ENCODE peak calls at places on chromosomes 3 and 15, in ten cellular contexts. X, V, S, A, Y, Q, M, J, B and N are unnamed samples.

GRCh38 chr3:49647741-49648140 is 26.4 kb upstream of the APEH start:
- DNase-seq in Y (no peak), J (no peak), Q (no peak), X (no peak), B (no peak), A (no peak), M (no peak), S (peak; percentile 11), V (no peak), N (no peak)

GRCh38 chr15:48411971-48412591 is 80.9 kb downstream of the DUT start:
- DNase-seq in J (no peak), B (no peak), X (no peak), Q (no peak), Y (peak; percentile 37), A (no peak), S (peak; percentile 74), M (no peak), V (no peak), N (no peak)

GRCh38 chr3:66762888-66763287 is 235.2 kb upstream of the KBTBD8 start:
- DNase-seq in Y (no peak), S (no peak), V (no peak), M (no peak), A (no peak), J (no peak), B (no peak), X (no peak), Q (no peak), N (no peak)

GRCh38 chr15:57516327-57517026 is 75.2 kb upstream of the MYZAP start:
- DNase-seq in B (no peak), Y (no peak), S (no peak), Q (no peak), V (no peak), X (no peak), A (no peak), M (no peak), J (no peak), N (no peak)

GRCh38 chr3:184489457-184489856 is 72.1 kb upstream of the EPHB3 start:
- DNase-seq in M (no peak), Y (no peak), V (no peak), X (no peak), B (no peak), A (no peak), S (no peak), J (no peak), Q (no peak), N (no peak)

GRCh38 chr15:58441376-58442070 is 9.7 kb downstream of the LIPC start:
- DNase-seq in X (no peak), A (peak; percentile 61), Q (no peak), B (no peak), Y (peak; percentile 66), M (no peak), J (no peak), S (peak; percentile 53), V (no peak), N (no peak)

GRCh38 chr15:55917881-55918296 is 75.5 kb downstream of the NEDD4 start:
- DNase-seq in X (no peak), V (no peak), Q (no peak), B (no peak), M (no peak), Y (peak; percentile 95), A (peak; percentile 84), J (peak; percentile 13), S (peak; percentile 90), N (no peak)

GRCh38 chr3:130850044-130850797 is 43.7 kb upstream of the ATP2C1 start:
- DNase-seq in A (peak; percentile 71), B (no peak), Q (no peak), S (peak; percentile 94), V (no peak), X (no peak), M (peak; percentile 33), J (no peak), Y (peak; percentile 89), N (no peak)

GRCh38 chr3:192940129-192940528 is 22.5 kb upstream of the MB21D2 start:
- DNase-seq in Y (peak; percentile 74), X (no peak), S (no peak), J (no peak), Q (no peak), A (peak; percentile 6), B (no peak), V (no peak), M (no peak), N (no peak)

GRCh38 chr3:44337253-44337652 is 1.3 kb upstream of the TCAIM start:
- DNase-seq in J (peak; percentile 11), Q (no peak), M (no peak), V (no peak), X (no peak), Y (no peak), B (no peak), A (no peak), S (peak; percentile 6), N (no peak)

GRCh38 chr15:69760890-69761568 is 308.4 kb downstream of the RPLP1 start:
- DNase-seq in B (peak; percentile 73), J (no peak), Q (no peak), X (peak; percentile 10), M (peak; percentile 69), V (peak; percentile 83), Y (peak; percentile 99), S (peak; percentile 99), A (peak; percentile 99), N (peak; percentile 83)

GRCh38 chr3:38586546-38587520 is 62.7 kb downstream of the SCN5A start:
- DNase-seq in Q (no peak), A (no peak), S (no peak), M (no peak), Y (no peak), J (no peak), B (peak; percentile 24), X (no peak), V (peak; percentile 47), N (peak; percentile 63)

GRCh38 chr3:31014317-31015040 is 120.0 kb upstream of the GADL1 start:
- DNase-seq in B (no peak), A (peak; percentile 43), M (no peak), S (no peak), J (no peak), V (no peak), X (no peak), Q (no peak), Y (peak; percentile 55), N (no peak)

GRCh38 chr3:107660316-107660976 is 137.7 kb downstream of the BBX start:
- DNase-seq in M (no peak), V (no peak), Q (no peak), B (no peak), S (peak; percentile 78), Y (peak; percentile 49), X (no peak), A (peak; percentile 53), J (no peak), N (no peak)

GRCh38 chr3:186152889-186153292 is 44.0 kb upstream of the ETV5 start:
- DNase-seq in V (no peak), Y (no peak), J (no peak), Q (no peak), S (no peak), X (no peak), A (peak; percentile 65), B (no peak), M (no peak), N (no peak)

GRCh38 chr3:140848675-140849074 is 93.0 kb upstream of the SLC25A36 start:
- DNase-seq in A (no peak), M (no peak), Y (no peak), B (no peak), X (no peak), V (no peak), Q (no peak), S (no peak), J (no peak), N (no peak)

GRCh38 chr3:158108596-158108995 is 1.3 kb upstream of the RSRC1 start:
- DNase-seq in A (no peak), B (no peak), S (no peak), Y (peak; percentile 30), V (no peak), Q (no peak), J (no peak), X (no peak), M (no peak), N (no peak)

GRCh38 chr3:72593881-72594397 is 254.3 kb downstream of the SHQ1 start:
- DNase-seq in X (no peak), Y (no peak), B (no peak), S (peak; percentile 13), M (no peak), V (no peak), A (peak; percentile 13), J (no peak), Q (no peak), N (no peak)

GRCh38 chr3:195751584-195751983 is 30.8 kb downstream of the MUC20 start:
- DNase-seq in S (no peak), A (no peak), J (no peak), B (no peak), M (no peak), Q (no peak), V (peak; percentile 24), Y (no peak), X (no peak), N (no peak)

GRCh38 chr3:186746008-186746407 is 28.8 kb downstream of the KNG1 start:
- DNase-seq in X (no peak), A (peak; percentile 54), Q (no peak), B (peak; percentile 67), V (no peak), M (no peak), Y (peak; percentile 40), S (peak; percentile 89), J (peak; percentile 71), N (no peak)

GRCh38 chr3:196227629-196228493 is 11.5 kb downstream of the SLC51A start:
- DNase-seq in X (no peak), S (peak; percentile 57), Y (no peak), Q (no peak), M (no peak), B (no peak), V (no peak), A (peak; percentile 19), J (peak; percentile 54), N (no peak)

GRCh38 chr3:104461431-104461830 is 905.3 kb upstream of the ALCAM start:
- DNase-seq in J (no peak), X (no peak), Q (no peak), A (no peak), Y (no peak), B (no peak), S (no peak), V (no peak), M (no peak), N (no peak)

GRCh38 chr3:116849261-116849688 is 139.7 kb downstream of the TUSC7 start:
- DNase-seq in V (no peak), M (no peak), Y (no peak), X (no peak), A (no peak), B (no peak), Q (no peak), S (no peak), J (no peak), N (no peak)

GRCh38 chr3:197256836-197257444 is 41.5 kb downstream of the DLG1 start:
- DNase-seq in V (no peak), X (no peak), J (peak; percentile 21), M (no peak), Q (no peak), S (peak; percentile 73), Y (peak; percentile 62), A (peak; percentile 59), B (no peak), N (no peak)